ENCODE peak calls at places on chromosomes 1 and 21, in six cellular contexts. K, T, R, P, C and X are unnamed samples.

GRCh38 chr1:151372411-151372934 is at the start of gene SELENBP1:
- DNase-seq in P (peak), K (peak), T (peak), R (peak), C (peak), X (peak)

GRCh38 chr1:9910080-9910424 is at the start of gene CTNNBIP1:
- DNase-seq in R (no peak), C (no peak), K (no peak), T (no peak), P (no peak), X (no peak)

GRCh38 chr21:45158491-45159423 is 84.4 kb downstream of the ADARB1 start:
- DNase-seq in P (no peak), K (no peak), R (no peak), C (no peak), T (no peak), X (peak)

GRCh38 chr1:110212165-110213142 is 2.3 kb downstream of the KCNC4 start:
- DNase-seq in R (no peak), K (peak), T (no peak), C (no peak), P (no peak), X (peak)

GRCh38 chr1:109134423-109134822 is 20.5 kb downstream of the ELAPOR1 start:
- DNase-seq in K (no peak), T (peak), P (no peak), R (no peak), C (no peak), X (no peak)

GRCh38 chr1:167631386-167631941 is 1.4 kb downstream of the RCSD1 start:
- DNase-seq in C (no peak), P (no peak), R (no peak), T (no peak), K (no peak), X (peak)

GRCh38 chr21:42080788-42081083 is 9.6 kb downstream of the UMODL1 start:
- DNase-seq in K (peak), T (no peak), C (peak), P (no peak), R (no peak), X (no peak)

GRCh38 chr1:88463401-88463800 is 220.7 kb upstream of the PKN2 start:
- DNase-seq in C (peak), P (no peak), R (no peak), K (no peak), T (no peak), X (no peak)

GRCh38 chr1:54275349-54275748 is 75.4 kb downstream of the MRPL37 start:
- DNase-seq in K (peak), R (no peak), C (peak), P (peak), T (peak), X (peak)

GRCh38 chr1:238129677-238130076 is 239.0 kb upstream of the ZP4 start:
- DNase-seq in C (no peak), K (no peak), P (no peak), R (no peak), T (no peak), X (no peak)

GRCh38 chr1:160534823-160535605 is 12.0 kb upstream of the SLAMF6 start:
- DNase-seq in P (no peak), K (no peak), C (no peak), T (no peak), R (peak), X (no peak)

GRCh38 chr1:56715161-56715560 is 70.0 kb downstream of the PRKAA2 start:
- DNase-seq in R (no peak), T (no peak), P (no peak), C (no peak), K (no peak), X (no peak)

GRCh38 chr1:187051618-187052232 is 223.0 kb downstream of the PLA2G4A start:
- DNase-seq in P (no peak), C (peak), K (peak), T (no peak), R (peak), X (peak)

GRCh38 chr1:7032992-7033391 is 247.7 kb downstream of the CAMTA1 start:
- DNase-seq in R (no peak), P (no peak), K (no peak), T (no peak), C (no peak), X (no peak)

GRCh38 chr1:184747089-184747955 is 7.3 kb downstream of the EDEM3 start:
- DNase-seq in P (no peak), K (no peak), T (no peak), C (no peak), R (no peak), X (no peak)

GRCh38 chr1:61071205-61071830 is 11.0 kb upstream of the NFIA start:
- DNase-seq in C (no peak), K (no peak), P (no peak), R (no peak), T (no peak), X (no peak)

GRCh38 chr1:101820080-101820479 is 176.6 kb downstream of the OLFM3 start:
- DNase-seq in T (no peak), R (peak), C (peak), P (no peak), K (peak), X (peak)

GRCh38 chr1:196193891-196194559 is 414.2 kb downstream of the KCNT2 start:
- DNase-seq in K (no peak), R (no peak), P (no peak), T (no peak), C (no peak), X (no peak)

GRCh38 chr1:80171101-80171500 is 1164.6 kb upstream of the ADGRL4 start:
- DNase-seq in T (no peak), C (peak), P (no peak), K (peak), R (no peak), X (no peak)